ENCODE peak calls at places on chromosomes 12 and 14, in seven cellular contexts. L is T-helper 2 cell, Y is fibroblast of lung, J is aorta, V is CMK, H is thoracic aorta, N is neuronal stem cell. C is an unnamed sample.

GRCh38 chr12:1507308-1507707 is 87.1 kb downstream of the FBXL14 start:
- DNase-seq in L (no peak), Y (no peak), J (no peak), V (no peak), H (no peak), N (no peak), C (no peak)

GRCh38 chr12:12506541-12506940 is 56.1 kb downstream of the DUSP16 start:
- DNase-seq in L (no peak), Y (peak), J (no peak), V (no peak), H (no peak), N (no peak), C (peak)

GRCh38 chr12:9759680-9760592 is 765 bp downstream of the CD69 start:
- DNase-seq in L (no peak), Y (no peak), J (no peak), V (no peak), H (no peak), N (no peak), C (no peak)

GRCh38 chr12:125140918-125141573 is 75.8 kb downstream of the AACS start:
- DNase-seq in L (no peak), Y (peak), J (no peak), V (no peak), H (no peak), N (no peak), C (peak)

GRCh38 chr12:54000105-54000773 is at the start of gene HOXC9:
- DNase-seq in L (no peak), Y (no peak), J (peak), V (no peak), H (no peak), N (no peak), C (no peak)

GRCh38 chr12:89064780-89065179 is 287.5 kb downstream of the DUSP6 start:
- DNase-seq in L (no peak), Y (peak), J (no peak), V (no peak), H (no peak), N (no peak), C (peak)

GRCh38 chr12:56189336-56189917 is at the start of gene SMARCC2:
- DNase-seq in L (peak), Y (peak), J (peak), V (peak), H (peak), N (peak), C (peak)

GRCh38 chr12:9881988-9882387 is 699 bp downstream of the KLRF2 start:
- DNase-seq in L (no peak), Y (no peak), J (no peak), V (no peak), H (no peak), N (no peak), C (no peak)

GRCh38 chr12:75816892-75817291 is 214.7 kb downstream of the PHLDA1 start:
- DNase-seq in L (no peak), Y (peak), J (no peak), V (no peak), H (no peak), N (no peak), C (peak)

GRCh38 chr14:103087343-103087835 is 3.4 kb downstream of the LBHD2 start:
- DNase-seq in L (no peak), Y (no peak), J (no peak), V (no peak), H (no peak), N (peak), C (no peak)

GRCh38 chr12:34356233-34356987 is 334.1 kb downstream of the ALG10 start:
- DNase-seq in L (no peak), Y (no peak), J (no peak), V (no peak), H (no peak), N (no peak), C (no peak)

GRCh38 chr12:53836119-53836655 is 84.4 kb upstream of the CISTR start:
- DNase-seq in L (no peak), Y (no peak), J (no peak), V (no peak), H (no peak), N (no peak), C (no peak)

GRCh38 chr12:122474324-122474716 is 26.4 kb downstream of the ZCCHC8 start:
- DNase-seq in L (no peak), Y (no peak), J (no peak), V (no peak), H (no peak), N (no peak), C (no peak)

GRCh38 chr14:52033131-52033642 is 35.7 kb downstream of the NID2 start:
- DNase-seq in L (no peak), Y (no peak), J (no peak), V (no peak), H (no peak), N (no peak), C (no peak)

GRCh38 chr12:1319215-1319614 is 275.2 kb downstream of the FBXL14 start:
- DNase-seq in L (no peak), Y (peak), J (no peak), V (no peak), H (no peak), N (no peak), C (no peak)

GRCh38 chr12:113933201-113933786 is 32.8 kb downstream of the RBM19 start:
- DNase-seq in L (no peak), Y (peak), J (no peak), V (peak), H (no peak), N (peak), C (peak)

GRCh38 chr12:46811185-46811584 is 14.6 kb downstream of the SLC38A4 start:
- DNase-seq in L (no peak), Y (no peak), J (no peak), V (no peak), H (no peak), N (no peak), C (no peak)

GRCh38 chr12:22064968-22065367 is 18.9 kb downstream of the CMAS start:
- DNase-seq in L (no peak), Y (no peak), J (no peak), V (no peak), H (no peak), N (no peak), C (no peak)

GRCh38 chr12:52037248-52037861 is 13.9 kb upstream of the NR4A1 start:
- DNase-seq in L (no peak), Y (peak), J (peak), V (no peak), H (no peak), N (no peak), C (peak)

GRCh38 chr12:132597333-132598283 is 12.8 kb downstream of the LRCOL1 start:
- DNase-seq in L (no peak), Y (peak), J (no peak), V (no peak), H (no peak), N (peak), C (peak)

GRCh38 chr14:68160779-68161546 is 341.4 kb downstream of the RAD51B start:
- DNase-seq in L (no peak), Y (no peak), J (no peak), V (no peak), H (no peak), N (no peak), C (no peak)

GRCh38 chr14:76501156-76501555 is 125.2 kb downstream of the ESRRB start:
- DNase-seq in L (no peak), Y (no peak), J (peak), V (no peak), H (no peak), N (no peak), C (no peak)

GRCh38 chr12:100401660-100402059 is 44.8 kb downstream of the SLC17A8 start:
- DNase-seq in L (no peak), Y (peak), J (no peak), V (no peak), H (no peak), N (no peak), C (peak)

GRCh38 chr12:98883231-98883630 is 238.1 kb downstream of the APAF1 start:
- DNase-seq in L (no peak), Y (no peak), J (no peak), V (no peak), H (no peak), N (no peak), C (no peak)

GRCh38 chr12:128069359-128069997 is 197.5 kb upstream of the TMEM132C start:
- DNase-seq in L (no peak), Y (peak), J (no peak), V (peak), H (no peak), N (peak), C (peak)

C was measured in brain microvascular endothelial cell.